ENCODE peak calls at places on chromosomes 4 and X, in five cellular contexts. One of them, this sample, is unnamed.

GRCh38 chrX:8988456-8988855 is 45.5 kb downstream of the FAM9B start:
- DNase-seq in GM10248: no peak
- DNase-seq in activated B cell treated with CpG ODN at 0.5 μM for 24 hours: no peak
- DNase-seq in mucosa of descending colon: peak; percentile 21
- DNase-seq in CD8-positive, alpha-beta T cell: no peak
- DNase-seq in this sample: no peak

GRCh38 chr4:147760695-147761094 is 28.8 kb downstream of the ARHGAP10 start:
- DNase-seq in GM10248: no peak
- DNase-seq in activated B cell treated with CpG ODN at 0.5 μM for 24 hours: no peak
- DNase-seq in mucosa of descending colon: no peak
- DNase-seq in CD8-positive, alpha-beta T cell: no peak
- DNase-seq in this sample: no peak

GRCh38 chr4:101599620-101600019 is 190.9 kb upstream of the BANK1 start:
- DNase-seq in activated B cell treated with CpG ODN at 0.5 μM for 24 hours: no peak
- DNase-seq in mucosa of descending colon: no peak
- DNase-seq in GM10248: no peak
- DNase-seq in CD8-positive, alpha-beta T cell: no peak
- DNase-seq in this sample: no peak

GRCh38 chr4:105714932-105715331 is 6.3 kb downstream of the GSTCD start:
- DNase-seq in GM10248: no peak
- DNase-seq in mucosa of descending colon: no peak
- DNase-seq in CD8-positive, alpha-beta T cell: no peak
- DNase-seq in activated B cell treated with CpG ODN at 0.5 μM for 24 hours: no peak
- DNase-seq in this sample: no peak

GRCh38 chr4:54363037-54363436 is 133.9 kb downstream of the PDGFRA start:
- DNase-seq in activated B cell treated with CpG ODN at 0.5 μM for 24 hours: no peak
- DNase-seq in mucosa of descending colon: no peak
- DNase-seq in CD8-positive, alpha-beta T cell: no peak
- DNase-seq in GM10248: no peak
- DNase-seq in this sample: no peak

GRCh38 chrX:139640259-139640658 is 67.7 kb downstream of the MCF2 start:
- DNase-seq in mucosa of descending colon: no peak
- DNase-seq in GM10248: no peak
- DNase-seq in CD8-positive, alpha-beta T cell: no peak
- DNase-seq in activated B cell treated with CpG ODN at 0.5 μM for 24 hours: no peak
- DNase-seq in this sample: no peak

GRCh38 chrX:137052641-137053235 is 18.9 kb upstream of the GPR101 start:
- DNase-seq in GM10248: no peak
- DNase-seq in activated B cell treated with CpG ODN at 0.5 μM for 24 hours: no peak
- DNase-seq in mucosa of descending colon: no peak
- DNase-seq in CD8-positive, alpha-beta T cell: no peak
- DNase-seq in this sample: no peak

GRCh38 chr4:10506077-10506476 is 48.9 kb upstream of the ZNF518B start:
- DNase-seq in mucosa of descending colon: no peak
- DNase-seq in activated B cell treated with CpG ODN at 0.5 μM for 24 hours: no peak
- DNase-seq in CD8-positive, alpha-beta T cell: no peak
- DNase-seq in GM10248: no peak
- DNase-seq in this sample: no peak

GRCh38 chr4:16259531-16260246 is 33.4 kb upstream of the TAPT1 start:
- DNase-seq in mucosa of descending colon: no peak
- DNase-seq in CD8-positive, alpha-beta T cell: no peak
- DNase-seq in GM10248: no peak
- DNase-seq in activated B cell treated with CpG ODN at 0.5 μM for 24 hours: no peak
- DNase-seq in this sample: no peak

GRCh38 chrX:139750390-139750789 is 42.4 kb upstream of the MCF2 start:
- DNase-seq in activated B cell treated with CpG ODN at 0.5 μM for 24 hours: no peak
- DNase-seq in CD8-positive, alpha-beta T cell: no peak
- DNase-seq in GM10248: no peak
- DNase-seq in mucosa of descending colon: no peak
- DNase-seq in this sample: no peak

GRCh38 chr4:140049924-140050681 is 103.9 kb downstream of the MAML3 start:
- DNase-seq in GM10248: peak; percentile 25
- DNase-seq in activated B cell treated with CpG ODN at 0.5 μM for 24 hours: no peak
- DNase-seq in mucosa of descending colon: no peak
- DNase-seq in CD8-positive, alpha-beta T cell: no peak
- DNase-seq in this sample: no peak

GRCh38 chr4:38132140-38132673 is 172.0 kb downstream of the PTTG2 start:
- DNase-seq in activated B cell treated with CpG ODN at 0.5 μM for 24 hours: no peak
- DNase-seq in mucosa of descending colon: peak; percentile 68
- DNase-seq in CD8-positive, alpha-beta T cell: peak; percentile 30
- DNase-seq in GM10248: peak; percentile 72
- DNase-seq in this sample: no peak

GRCh38 chr4:81314196-81314896 is 99.3 kb upstream of the PRKG2 start:
- DNase-seq in CD8-positive, alpha-beta T cell: no peak
- DNase-seq in GM10248: no peak
- DNase-seq in activated B cell treated with CpG ODN at 0.5 μM for 24 hours: no peak
- DNase-seq in mucosa of descending colon: peak; percentile 100
- DNase-seq in this sample: no peak

GRCh38 chr4:184216436-184217004 is 1.2 kb downstream of the ENPP6 start:
- DNase-seq in activated B cell treated with CpG ODN at 0.5 μM for 24 hours: no peak
- DNase-seq in GM10248: no peak
- DNase-seq in CD8-positive, alpha-beta T cell: no peak
- DNase-seq in mucosa of descending colon: no peak
- DNase-seq in this sample: no peak

GRCh38 chrX:97490656-97491055 is 606.9 kb downstream of the RPA4 start:
- DNase-seq in mucosa of descending colon: no peak
- DNase-seq in GM10248: no peak
- DNase-seq in activated B cell treated with CpG ODN at 0.5 μM for 24 hours: no peak
- DNase-seq in CD8-positive, alpha-beta T cell: no peak
- DNase-seq in this sample: no peak

GRCh38 chrX:111561851-111562250 is 50.4 kb downstream of the SERTM2 start:
- DNase-seq in activated B cell treated with CpG ODN at 0.5 μM for 24 hours: no peak
- DNase-seq in mucosa of descending colon: no peak
- DNase-seq in GM10248: no peak
- DNase-seq in CD8-positive, alpha-beta T cell: no peak
- DNase-seq in this sample: no peak

GRCh38 chr4:2825740-2826139 is 17.9 kb upstream of the ADD1 start:
- DNase-seq in activated B cell treated with CpG ODN at 0.5 μM for 24 hours: peak; percentile 15
- DNase-seq in mucosa of descending colon: no peak
- DNase-seq in GM10248: no peak
- DNase-seq in CD8-positive, alpha-beta T cell: no peak
- DNase-seq in this sample: no peak

GRCh38 chr4:70603856-70604255 is 11.8 kb downstream of the AMBN start:
- DNase-seq in GM10248: no peak
- DNase-seq in CD8-positive, alpha-beta T cell: no peak
- DNase-seq in mucosa of descending colon: no peak
- DNase-seq in activated B cell treated with CpG ODN at 0.5 μM for 24 hours: no peak
- DNase-seq in this sample: no peak

GRCh38 chr4:70601422-70602039 is 9.5 kb downstream of the AMBN start:
- DNase-seq in activated B cell treated with CpG ODN at 0.5 μM for 24 hours: peak; percentile 45
- DNase-seq in GM10248: peak; percentile 63
- DNase-seq in CD8-positive, alpha-beta T cell: peak; percentile 34
- DNase-seq in mucosa of descending colon: peak; percentile 51
- DNase-seq in this sample: no peak

DNA sequence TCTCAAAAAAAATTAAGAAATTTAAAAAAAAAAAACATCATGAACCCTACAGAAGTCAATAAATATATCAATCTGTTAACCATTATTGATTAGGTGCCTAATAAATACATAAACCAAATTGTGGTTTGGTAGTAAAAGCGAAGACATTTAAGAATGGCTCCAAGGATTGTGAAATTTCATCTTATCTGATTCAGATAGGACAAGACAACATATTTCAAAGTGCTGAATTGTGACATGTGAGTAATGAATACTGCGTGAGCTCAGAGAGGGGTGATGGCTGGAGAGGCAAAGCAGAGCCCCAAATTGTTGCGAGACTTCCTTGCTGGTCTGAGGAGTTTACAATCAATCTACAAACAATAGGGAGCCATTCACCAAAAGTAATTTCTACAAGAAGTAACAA is 8.2 kb downstream of the AMBN start:
- DNase-seq in CD8-positive, alpha-beta T cell: no peak
- DNase-seq in GM10248: no peak
- DNase-seq in activated B cell treated with CpG ODN at 0.5 μM for 24 hours: no peak
- DNase-seq in mucosa of descending colon: no peak
- DNase-seq in this sample: no peak
- TF ChIP-seq CTCF in CD8-positive, alpha-beta T cell: no peak
- TF ChIP-seq CTCF in GM10248: no peak
- TF ChIP-seq CTCF in activated B cell treated with CpG ODN at 0.5 μM for 24 hours: no peak
- TF ChIP-seq CTCF in mucosa of descending colon: no peak
- TF ChIP-seq CTCF in this sample: no peak

DNA sequence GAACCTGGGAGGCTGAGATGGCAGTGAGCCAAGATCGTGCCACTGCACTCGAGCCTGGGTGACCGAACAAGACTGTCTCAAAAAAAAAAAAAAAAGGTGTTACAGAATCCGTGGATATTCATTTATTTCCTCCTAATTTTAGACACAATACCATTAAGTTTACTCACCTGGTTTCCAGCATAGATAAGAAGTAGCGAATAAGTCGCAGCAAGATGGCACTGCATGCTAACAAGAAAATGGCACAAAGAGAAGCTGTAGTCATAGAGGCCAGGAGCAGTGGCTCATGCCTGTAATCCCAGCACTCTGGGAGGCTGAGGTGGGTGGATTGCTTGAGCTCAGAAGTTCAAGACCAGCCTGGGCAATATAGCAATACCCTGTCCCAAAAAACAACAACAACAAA is 17.0 kb upstream of the MOB1B start:
- DNase-seq in GM10248: no peak
- DNase-seq in CD8-positive, alpha-beta T cell: no peak
- DNase-seq in mucosa of descending colon: no peak
- DNase-seq in activated B cell treated with CpG ODN at 0.5 μM for 24 hours: no peak
- DNase-seq in this sample: no peak
- TF ChIP-seq CTCF in GM10248: no peak
- TF ChIP-seq CTCF in CD8-positive, alpha-beta T cell: no peak
- TF ChIP-seq CTCF in mucosa of descending colon: no peak
- TF ChIP-seq CTCF in activated B cell treated with CpG ODN at 0.5 μM for 24 hours: no peak
- TF ChIP-seq CTCF in this sample: no peak

GRCh38 chrX:50448565-50448964 is 22.1 kb downstream of the DGKK start:
- DNase-seq in activated B cell treated with CpG ODN at 0.5 μM for 24 hours: no peak
- DNase-seq in mucosa of descending colon: peak; percentile 60
- DNase-seq in GM10248: no peak
- DNase-seq in CD8-positive, alpha-beta T cell: no peak
- DNase-seq in this sample: no peak
- TF ChIP-seq CTCF in activated B cell treated with CpG ODN at 0.5 μM for 24 hours: no peak
- TF ChIP-seq CTCF in mucosa of descending colon: no peak
- TF ChIP-seq CTCF in GM10248: no peak
- TF ChIP-seq CTCF in CD8-positive, alpha-beta T cell: no peak
- TF ChIP-seq CTCF in this sample: no peak

DNA sequence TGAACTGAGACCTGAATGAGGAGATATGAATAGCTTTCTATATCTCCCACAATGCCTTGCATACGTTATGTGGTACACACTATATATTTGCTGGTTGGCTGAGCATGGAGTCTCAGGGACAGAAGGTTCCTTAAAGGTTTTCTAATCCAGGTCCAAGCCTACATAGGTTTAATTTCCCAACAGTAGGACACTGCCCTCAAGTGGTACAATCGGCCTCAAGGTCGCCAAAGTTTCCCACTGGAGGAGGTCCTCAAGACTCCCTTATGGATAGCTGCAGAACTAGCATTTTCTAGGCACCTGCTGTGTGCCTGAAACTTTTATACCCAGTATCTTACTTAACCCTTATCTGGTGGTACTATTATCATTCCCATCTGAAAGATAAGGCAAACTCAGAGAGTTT is 21.0 kb upstream of the EFNB1 start:
- DNase-seq in mucosa of descending colon: no peak
- DNase-seq in activated B cell treated with CpG ODN at 0.5 μM for 24 hours: no peak
- DNase-seq in CD8-positive, alpha-beta T cell: no peak
- DNase-seq in GM10248: no peak
- DNase-seq in this sample: no peak
- TF ChIP-seq CTCF in mucosa of descending colon: no peak
- TF ChIP-seq CTCF in activated B cell treated with CpG ODN at 0.5 μM for 24 hours: no peak
- TF ChIP-seq CTCF in CD8-positive, alpha-beta T cell: no peak
- TF ChIP-seq CTCF in GM10248: no peak
- TF ChIP-seq CTCF in this sample: peak; percentile 57

GRCh38 chr4:80183196-80184052 is 13.9 kb upstream of the PRDM8 start:
- DNase-seq in CD8-positive, alpha-beta T cell: no peak
- DNase-seq in mucosa of descending colon: peak; percentile 24
- DNase-seq in activated B cell treated with CpG ODN at 0.5 μM for 24 hours: no peak
- DNase-seq in GM10248: no peak
- DNase-seq in this sample: no peak

GRCh38 chr4:80185787-80186548 is 11.3 kb upstream of the PRDM8 start:
- DNase-seq in activated B cell treated with CpG ODN at 0.5 μM for 24 hours: no peak
- DNase-seq in CD8-positive, alpha-beta T cell: no peak
- DNase-seq in mucosa of descending colon: no peak
- DNase-seq in GM10248: no peak
- DNase-seq in this sample: no peak

GRCh38 chr4:80182237-80182866 is 15.0 kb upstream of the PRDM8 start:
- DNase-seq in mucosa of descending colon: no peak
- DNase-seq in GM10248: peak; percentile 29
- DNase-seq in activated B cell treated with CpG ODN at 0.5 μM for 24 hours: no peak
- DNase-seq in CD8-positive, alpha-beta T cell: no peak
- DNase-seq in this sample: no peak

GRCh38 chr4:80184791-80185756 is 12.2 kb upstream of the PRDM8 start:
- DNase-seq in GM10248: peak; percentile 22
- DNase-seq in CD8-positive, alpha-beta T cell: no peak
- DNase-seq in activated B cell treated with CpG ODN at 0.5 μM for 24 hours: no peak
- DNase-seq in mucosa of descending colon: peak; percentile 17
- DNase-seq in this sample: no peak

DNA sequence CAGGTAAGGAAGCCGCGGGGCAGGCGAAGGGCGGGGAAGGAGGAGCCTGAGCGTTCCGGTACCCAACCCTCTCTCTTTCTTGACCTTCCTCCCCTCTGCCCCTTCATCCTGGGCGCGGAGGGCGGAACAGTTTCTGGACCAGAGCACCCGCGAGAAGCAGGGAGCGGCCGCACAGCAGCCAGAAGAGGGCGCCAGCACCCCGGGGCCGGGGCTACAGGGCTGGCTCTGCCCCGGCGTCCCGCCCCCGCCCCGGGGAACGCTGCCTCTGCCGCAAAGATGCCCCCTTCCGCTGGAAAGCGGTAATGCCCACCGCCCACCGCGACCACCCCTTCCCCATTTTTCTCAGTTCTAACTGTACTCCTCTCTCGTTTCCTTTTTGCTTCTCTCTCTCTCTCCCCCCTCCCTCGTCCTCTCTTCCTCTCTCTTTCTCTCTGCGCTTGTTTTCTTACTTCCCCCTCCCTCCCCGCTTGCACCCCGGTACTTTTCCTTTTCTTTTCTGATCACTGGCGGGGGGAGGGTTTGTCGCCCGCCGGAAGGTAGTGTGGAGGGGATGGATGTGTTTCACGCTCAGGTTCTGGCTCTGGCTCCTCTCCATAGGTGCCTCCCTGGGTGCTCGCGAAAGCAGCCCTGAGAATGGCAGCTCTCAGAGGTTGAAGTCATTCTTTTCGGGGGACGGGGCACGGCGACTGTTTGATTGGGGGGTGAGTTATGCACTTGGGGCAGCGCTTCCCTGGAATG is 13.1 kb upstream of the PRDM8 start:
- DNase-seq in GM10248: peak; percentile 91
- DNase-seq in CD8-positive, alpha-beta T cell: peak; percentile 88
- DNase-seq in mucosa of descending colon: peak; percentile 87
- DNase-seq in activated B cell treated with CpG ODN at 0.5 μM for 24 hours: peak; percentile 93
- DNase-seq in this sample: peak; percentile 90
- TF ChIP-seq CTCF in GM10248: peak; percentile 92
- TF ChIP-seq CTCF in CD8-positive, alpha-beta T cell: peak; percentile 98
- TF ChIP-seq CTCF in mucosa of descending colon: peak; percentile 89
- TF ChIP-seq CTCF in activated B cell treated with CpG ODN at 0.5 μM for 24 hours: peak; percentile 97
- TF ChIP-seq CTCF in this sample: peak; percentile 93

This sample was measured in type B pancreatic cell.